ENCODE peak calls at places on chromosomes 11 and 22, in six cellular contexts. K is H1, X is HL-60, D is HepG2, F is SK-N-SH, N is GM12878. Y is an unnamed sample.

GRCh38 chr11:33884035-33884434 is 7.8 kb downstream of the LMO2 start:
- DNase-seq in K (no peak), X (no peak), D (no peak), F (no peak), N (no peak), Y (no peak)

GRCh38 chr22:48644997-48645396 is 1182.7 kb downstream of the BRD1 start:
- DNase-seq in K (no peak), X (no peak), D (no peak), F (no peak), N (no peak), Y (no peak)

GRCh38 chr11:17352925-17353227 is 1.3 kb downstream of the NCR3LG1 start:
- DNase-seq in K (peak), X (peak), D (peak), F (peak), N (no peak), Y (peak)

GRCh38 chr22:20507253-20508066 is at the start of gene MED15:
- DNase-seq in K (peak), X (peak), D (peak), F (peak), N (peak), Y (peak)

GRCh38 chr11:35617687-35618496 is at the start of gene FJX1:
- DNase-seq in K (peak), X (peak), D (peak), F (peak), N (no peak), Y (peak)

GRCh38 chr11:31958086-31958735 is 132.7 kb upstream of the RCN1 start:
- DNase-seq in K (peak), X (peak), D (peak), F (peak), N (peak), Y (peak)

GRCh38 chr11:128497057-128497957 is 90.1 kb downstream of the ETS1 start:
- DNase-seq in K (no peak), X (no peak), D (no peak), F (peak), N (peak), Y (no peak)

GRCh38 chr11:112292188-112292587 is 31.5 kb upstream of the PLET1 start:
- DNase-seq in K (no peak), X (no peak), D (no peak), F (no peak), N (no peak), Y (no peak)

GRCh38 chr11:68757711-68758110 is 6.4 kb upstream of the TESMIN start:
- DNase-seq in K (no peak), X (no peak), D (no peak), F (no peak), N (no peak), Y (no peak)

GRCh38 chr11:45393334-45393733 is 107.2 kb upstream of the SYT13 start:
- DNase-seq in K (no peak), X (no peak), D (no peak), F (no peak), N (no peak), Y (no peak)

GRCh38 chr11:45392154-45392553 is 106.0 kb upstream of the SYT13 start:
- DNase-seq in K (no peak), X (no peak), D (no peak), F (no peak), N (no peak), Y (no peak)

GRCh38 chr11:45391168-45391850 is 105.2 kb upstream of the SYT13 start:
- DNase-seq in K (no peak), X (no peak), D (peak), F (no peak), N (no peak), Y (no peak)

GRCh38 chr11:45393826-45394225 is 107.7 kb upstream of the SYT13 start:
- DNase-seq in K (no peak), X (no peak), D (no peak), F (no peak), N (no peak), Y (no peak)

GRCh38 chr11:45392621-45393183 is 106.6 kb upstream of the SYT13 start:
- DNase-seq in K (no peak), X (no peak), D (no peak), F (peak), N (no peak), Y (no peak)
- TF ChIP-seq GABPA in K (no peak), X (no peak), D (no peak), F (no peak), N (no peak), Y (no peak)

GRCh38 chr11:87849216-87849615 is 326.0 kb downstream of the RAB38 start:
- DNase-seq in K (no peak), X (no peak), D (no peak), F (no peak), N (no peak), Y (no peak)

GRCh38 chr11:87851827-87852226 is 323.4 kb downstream of the RAB38 start:
- DNase-seq in K (no peak), X (no peak), D (no peak), F (no peak), N (no peak), Y (no peak)

DNA sequence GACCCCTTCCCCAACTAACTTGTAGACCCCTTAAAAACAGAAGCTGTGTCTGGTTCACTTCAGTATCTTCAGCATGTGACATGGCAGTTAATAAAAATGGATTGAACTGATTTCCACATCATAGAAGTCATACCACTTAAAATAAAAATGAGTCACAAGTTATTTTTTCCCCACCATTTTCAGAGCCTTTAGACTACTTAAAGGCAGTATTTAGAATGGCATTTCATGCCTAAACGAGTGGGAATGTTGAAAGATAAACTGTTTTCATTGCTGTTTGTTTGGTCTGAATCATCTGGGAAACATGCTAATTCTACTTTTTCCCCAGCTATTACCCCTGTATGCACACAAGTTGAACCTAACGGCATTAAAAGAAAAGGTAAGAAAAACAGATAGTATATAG is 324.0 kb downstream of the RAB38 start:
- DNase-seq in K (no peak), X (no peak), D (no peak), F (no peak), N (no peak), Y (no peak)
- TF ChIP-seq GABPA in K (no peak), X (no peak), D (no peak), F (no peak), N (no peak), Y (no peak)

GRCh38 chr11:74019860-74020259 is 11.0 kb upstream of the UCP3 start:
- DNase-seq in K (no peak), X (no peak), D (no peak), F (no peak), N (peak), Y (no peak)

GRCh38 chr11:74020537-74020936 is 11.7 kb upstream of the UCP3 start:
- DNase-seq in K (no peak), X (peak), D (no peak), F (no peak), N (peak), Y (no peak)

GRCh38 chr11:74017631-74018030 is 8.7 kb upstream of the UCP3 start:
- DNase-seq in K (no peak), X (no peak), D (no peak), F (no peak), N (no peak), Y (no peak)

GRCh38 chr11:74019104-74019738 is 10.3 kb upstream of the UCP3 start:
- DNase-seq in K (no peak), X (no peak), D (peak), F (no peak), N (no peak), Y (no peak)

DNA sequence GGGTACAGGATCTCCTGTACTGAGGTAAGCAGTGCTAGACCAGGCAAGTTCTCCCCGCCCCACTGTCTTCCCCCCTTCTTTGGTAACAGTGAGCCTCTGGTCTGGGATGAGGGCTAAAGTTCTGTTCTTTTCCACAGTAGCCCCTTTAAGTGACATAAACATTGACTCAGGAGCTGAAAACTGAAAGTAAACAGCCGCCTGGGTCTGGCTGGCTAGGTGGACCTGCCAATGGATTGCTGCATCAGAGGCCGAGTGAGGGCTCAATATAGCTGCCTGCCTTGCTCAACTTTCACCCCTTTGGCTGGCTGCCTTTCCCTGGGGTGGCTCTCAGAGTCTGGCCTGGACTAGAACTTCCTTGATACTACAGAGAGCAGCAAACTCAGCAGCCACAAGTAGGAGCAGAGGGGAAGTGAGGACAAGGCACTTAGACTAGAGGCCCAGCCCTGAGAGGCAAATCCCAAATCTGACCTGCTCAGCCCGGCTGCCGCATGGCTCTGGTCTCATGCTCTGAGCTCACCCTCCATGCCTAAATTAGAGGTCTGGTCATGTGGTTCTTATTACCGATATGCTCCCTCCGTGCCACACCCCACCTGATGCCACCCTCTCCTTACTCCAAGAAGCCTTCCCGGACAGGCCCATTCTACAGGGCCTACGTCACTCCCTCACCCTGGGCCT is 9.6 kb upstream of the UCP3 start:
- DNase-seq in K (no peak), X (peak), D (peak), F (no peak), N (no peak), Y (no peak)
- TF ChIP-seq GABPA in K (no peak), X (no peak), D (no peak), F (no peak), N (no peak), Y (no peak)

GRCh38 chr22:30232716-30233218 is 13.8 kb downstream of the LIF start:
- DNase-seq in K (no peak), X (no peak), D (no peak), F (no peak), N (no peak), Y (no peak)
- TF ChIP-seq GABPA in K (no peak), X (no peak), D (no peak), F (no peak), N (no peak), Y (no peak)

DNA sequence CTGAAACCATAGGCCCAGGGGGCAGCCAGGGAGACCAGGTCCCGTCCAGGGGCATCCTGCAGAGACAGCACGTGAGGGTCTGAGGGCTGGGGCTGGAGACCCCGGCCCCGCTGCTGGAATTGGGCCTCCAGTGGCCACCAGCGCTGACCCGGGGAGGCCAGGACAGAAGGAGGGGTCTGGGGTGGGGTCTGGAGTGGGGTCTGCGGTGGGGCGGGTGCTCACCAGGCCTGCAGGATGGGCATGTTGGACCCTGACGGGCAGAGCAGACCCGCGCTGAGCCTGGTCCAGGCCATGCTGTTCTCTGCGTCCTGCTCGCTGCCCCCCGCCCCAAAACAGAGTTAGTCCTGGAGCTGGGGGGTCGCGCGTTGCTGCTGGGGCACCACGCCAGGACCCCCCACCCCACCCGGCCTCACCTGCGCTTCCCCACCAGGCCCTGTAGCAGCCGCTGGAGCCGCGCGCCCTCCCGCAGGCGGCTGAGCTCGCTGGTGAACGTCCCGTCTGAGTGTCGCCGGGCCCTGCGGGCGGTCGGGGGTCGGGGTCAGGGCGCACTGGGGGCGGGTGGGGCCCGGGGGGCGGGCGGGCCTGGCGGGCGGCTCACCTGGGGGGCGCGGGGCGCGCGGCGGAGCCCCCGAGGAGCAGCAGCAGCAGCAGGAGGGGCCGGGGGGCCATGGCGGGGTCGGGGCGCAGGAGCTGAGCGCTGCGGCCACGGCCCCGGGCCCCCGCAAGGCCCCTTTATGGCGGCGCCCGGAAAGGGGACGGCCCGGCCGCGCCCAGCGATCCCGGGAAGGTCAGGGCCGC is at the start of gene SCT:
- DNase-seq in K (no peak), X (no peak), D (no peak), F (no peak), N (no peak), Y (no peak)
- TF ChIP-seq GABPA in K (no peak), X (no peak), D (no peak), F (no peak), N (no peak), Y (no peak)

DNA sequence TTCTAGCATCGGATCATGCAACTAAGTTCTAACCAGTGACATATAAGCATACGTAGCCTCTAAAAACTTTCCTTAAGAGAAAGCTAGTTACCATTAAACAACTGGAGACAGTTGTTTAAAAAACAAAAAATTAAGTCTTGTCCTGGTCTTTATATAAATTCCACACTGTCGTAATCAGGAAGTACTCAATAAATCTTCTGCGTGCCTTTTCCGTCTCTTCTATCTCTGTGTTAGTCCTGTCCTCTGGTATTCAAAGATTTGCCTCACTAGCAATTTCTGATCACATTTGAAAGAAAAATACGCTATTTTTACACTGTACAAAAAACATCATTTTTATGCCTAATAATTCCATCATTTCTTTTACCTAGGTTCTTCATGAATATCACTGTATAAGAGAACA is 10.0 kb upstream of the SLC25A17 start:
- DNase-seq in K (no peak), X (no peak), D (no peak), F (no peak), N (no peak), Y (no peak)
- TF ChIP-seq GABPA in K (no peak), X (no peak), D (no peak), F (no peak), N (no peak), Y (no peak)

DNA sequence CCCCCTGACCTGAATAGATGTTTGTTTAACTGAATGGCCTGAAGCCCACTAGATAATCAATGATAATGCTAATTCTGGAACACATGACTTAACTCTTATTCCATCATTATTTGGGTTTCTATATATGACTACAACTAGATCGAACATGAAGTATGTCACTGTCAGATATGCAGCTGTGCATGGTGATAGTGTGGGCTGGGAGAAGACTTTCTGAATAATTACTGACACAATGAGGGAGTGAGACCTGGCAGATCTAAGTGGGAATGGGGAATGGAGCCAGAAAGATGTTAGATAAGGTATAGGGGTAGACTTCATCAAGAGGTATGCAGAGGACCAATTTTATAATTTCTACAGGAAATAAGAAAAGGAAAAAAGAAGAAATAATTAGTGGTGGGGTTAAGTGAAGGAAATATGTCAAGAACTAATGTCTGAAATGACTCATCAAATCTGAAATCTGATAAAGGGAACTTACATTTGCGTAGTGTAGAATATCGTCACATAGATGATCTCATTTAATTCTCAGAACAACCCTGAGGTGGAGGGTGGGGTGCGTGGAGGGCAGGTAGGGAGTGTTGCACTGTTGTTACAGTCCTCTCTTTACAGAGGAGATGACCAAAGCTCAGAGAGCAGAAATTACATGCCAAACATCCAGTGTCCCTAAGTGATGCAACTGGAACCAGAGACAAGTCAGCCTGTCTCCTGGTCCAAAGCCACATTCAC is 68.2 kb upstream of the EED start:
- DNase-seq in K (no peak), X (no peak), D (peak), F (no peak), N (no peak), Y (peak)
- TF ChIP-seq GABPA in K (no peak), X (no peak), D (no peak), F (no peak), N (peak), Y (peak)

Y was measured in K562.